ENCODE peak calls at places on chromosomes 7 and 10, in four cellular contexts. Y, N, X and Z are unnamed samples.

GRCh38 chr10:11783558-11783865 is 39.6 kb upstream of the PROSER2 start:
- DNase-seq in Y (no peak), N (no peak), X (no peak), Z (no peak)

GRCh38 chr7:95828824-95829428 is 56.6 kb downstream of the DYNC1I1 start:
- DNase-seq in Y (no peak), N (peak; percentile 33), X (no peak), Z (no peak)

GRCh38 chr10:21614000-21614399 is 80.0 kb downstream of the MLLT10 start:
- DNase-seq in Y (no peak), N (no peak), X (no peak), Z (no peak)

GRCh38 chr7:24024276-24024675 is 259.7 kb upstream of the NPY start:
- DNase-seq in Y (no peak), N (no peak), X (no peak), Z (no peak)

GRCh38 chr10:111129348-111129747 is 52.5 kb downstream of the ADRA2A start:
- DNase-seq in Y (no peak), N (no peak), X (no peak), Z (no peak)

GRCh38 chr7:130275826-130276291 is 9.2 kb downstream of the CPA2 start:
- DNase-seq in Y (no peak), N (no peak), X (no peak), Z (no peak)

GRCh38 chr10:3936422-3937040 is 151.5 kb upstream of the KLF6 start:
- DNase-seq in Y (no peak), N (no peak), X (no peak), Z (no peak)

GRCh38 chr7:30929686-30930085 is 18.0 kb downstream of the AQP1 start:
- DNase-seq in Y (peak; percentile 9), N (no peak), X (no peak), Z (no peak)

GRCh38 chr7:54841772-54842707 is 83.0 kb upstream of the SEC61G start:
- DNase-seq in Y (peak; percentile 42), N (peak; percentile 40), X (peak; percentile 54), Z (peak; percentile 52)

GRCh38 chr10:61760943-61761824 is 98.5 kb downstream of the CABCOCO1 start:
- DNase-seq in Y (no peak), N (no peak), X (peak; percentile 60), Z (peak; percentile 68)

GRCh38 chr10:97640868-97641811 is 669 bp downstream of the PI4K2A start:
- DNase-seq in Y (peak; percentile 31), N (peak; percentile 70), X (peak; percentile 25), Z (no peak)

GRCh38 chr7:5630670-5631069 is 150.8 kb downstream of the RNF216 start:
- DNase-seq in Y (no peak), N (no peak), X (no peak), Z (no peak)

GRCh38 chr7:141439776-141440175 is 111.4 kb upstream of the AGK start:
- DNase-seq in Y (no peak), N (no peak), X (no peak), Z (no peak)

GRCh38 chr7:21293771-21294170 is 134.1 kb upstream of the SP4 start:
- DNase-seq in Y (no peak), N (peak; percentile 29), X (no peak), Z (no peak)

GRCh38 chr10:124497196-124497990 is 35.8 kb downstream of the LHPP start:
- DNase-seq in Y (no peak), N (no peak), X (no peak), Z (no peak)

GRCh38 chr7:23261843-23262452 is 15.4 kb downstream of the GPNMB start:
- DNase-seq in Y (peak; percentile 57), N (peak; percentile 72), X (peak; percentile 54), Z (no peak)

GRCh38 chr10:68560916-68561691 is 967 bp downstream of the TET1 start:
- DNase-seq in Y (peak; percentile 11), N (peak; percentile 70), X (no peak), Z (no peak)

GRCh38 chr10:88379575-88379974 is 203.5 kb downstream of the RNLS start:
- DNase-seq in Y (no peak), N (no peak), X (peak; percentile 76), Z (no peak)

GRCh38 chr7:143322646-143323343 is 6.9 kb downstream of the CLCN1 start:
- DNase-seq in Y (no peak), N (no peak), X (no peak), Z (no peak)

GRCh38 chr10:19847321-19847720 is 31.1 kb downstream of the PLXDC2 start:
- DNase-seq in Y (no peak), N (peak; percentile 49), X (peak; percentile 42), Z (no peak)

GRCh38 chr10:33238643-33239042 is 95.8 kb downstream of the NRP1 start:
- DNase-seq in Y (no peak), N (no peak), X (peak; percentile 81), Z (no peak)

GRCh38 chr7:155007947-155008346 is 5.0 kb upstream of the PAXIP1 start:
- DNase-seq in Y (no peak), N (peak; percentile 84), X (no peak), Z (no peak)

GRCh38 chr7:100400656-100401055 is 27.4 kb downstream of the PILRA start:
- DNase-seq in Y (no peak), N (peak; percentile 65), X (no peak), Z (no peak)

GRCh38 chr7:100400041-100400440 is 26.8 kb downstream of the PILRA start:
- DNase-seq in Y (no peak), N (no peak), X (no peak), Z (no peak)

GRCh38 chr7:100401811-100402210 is 26.7 kb downstream of the ZCWPW1 start:
- DNase-seq in Y (no peak), N (no peak), X (no peak), Z (no peak)

GRCh38 chr7:100398239-100398638 is 25.0 kb downstream of the PILRA start:
- DNase-seq in Y (no peak), N (no peak), X (no peak), Z (no peak)

DNA sequence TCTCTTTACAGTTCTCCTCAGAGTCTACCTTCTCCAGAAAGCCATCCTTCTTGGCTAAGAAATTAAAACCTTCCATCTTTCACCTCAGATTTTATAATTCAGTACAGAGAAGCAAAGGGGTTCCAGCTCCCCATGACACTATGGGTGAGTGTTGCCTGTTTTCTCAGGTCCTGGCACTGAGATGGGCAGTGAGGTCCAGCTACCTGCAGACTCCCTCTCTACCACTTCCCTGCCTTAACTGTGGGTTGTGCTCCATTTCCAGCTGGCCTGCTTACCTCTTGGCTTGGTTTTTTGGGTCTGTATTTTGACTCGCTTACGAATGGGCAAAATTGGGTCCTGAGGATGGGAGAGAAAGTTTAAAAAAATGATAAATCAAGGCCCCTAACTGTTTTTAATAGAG is 26.3 kb downstream of the ZCWPW1 start:
- DNase-seq in Y (no peak), N (no peak), X (no peak), Z (no peak)
- H3K27me3 ChIP-seq in Y (no peaks in the 10 kb centered on the region), N (no peaks in the 10 kb centered on the region), X (peaks cover 6% of the 10 kb centered on the region), Z (peaks cover 4% of the 10 kb centered on the region)

GRCh38 chr10:54797636-54798395 is 3.2 kb downstream of the PCDH15 start:
- DNase-seq in Y (no peak), N (no peak), X (no peak), Z (no peak)

GRCh38 chr10:54799491-54799890 is 1.5 kb downstream of the PCDH15 start:
- DNase-seq in Y (no peak), N (no peak), X (no peak), Z (no peak)

GRCh38 chr10:54796876-54797275 is 4.2 kb downstream of the PCDH15 start:
- DNase-seq in Y (no peak), N (no peak), X (no peak), Z (no peak)

GRCh38 chr10:54800677-54801480 is at the start of gene PCDH15:
- DNase-seq in Y (peak; percentile 12), N (peak; percentile 86), X (no peak), Z (no peak)
- H3K4me3 ChIP-seq in Y (no peak within 1 kb of the TSS), N (no peak within 1 kb of the TSS), X (no peak within 1 kb of the TSS), Z (no peak within 1 kb of the TSS)

DNA sequence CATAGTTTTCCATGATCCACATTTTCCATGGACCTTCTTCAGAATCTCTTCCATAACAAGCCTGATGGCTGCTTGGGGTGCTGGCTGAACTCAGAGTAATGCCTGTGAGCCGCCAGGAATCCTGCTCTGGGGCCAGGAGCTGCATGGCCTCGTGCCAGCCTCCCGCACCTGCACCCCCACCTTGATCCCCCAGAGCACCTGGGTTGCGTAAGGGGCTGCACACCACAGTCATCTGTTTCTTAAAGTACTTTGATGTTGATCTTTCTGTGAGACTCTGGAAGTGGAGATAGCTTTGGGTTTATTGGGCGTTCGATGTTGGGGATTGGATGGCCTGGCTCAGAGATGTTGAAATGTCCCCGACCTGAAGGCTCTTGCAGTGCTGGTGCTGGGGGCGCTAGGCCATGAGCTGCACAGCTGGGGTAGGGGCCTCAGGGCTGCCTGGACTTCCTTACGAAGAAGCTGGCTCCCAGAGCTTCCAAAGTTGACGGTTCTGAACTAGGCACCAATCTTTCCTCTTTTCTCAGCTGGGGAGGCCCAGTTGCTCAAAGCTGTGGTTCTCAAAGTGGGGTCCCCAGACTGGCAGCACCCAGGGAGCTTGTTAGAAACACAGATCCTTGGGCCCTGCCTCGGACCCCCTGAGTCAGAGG is 534.0 kb downstream of the DNAJB6 start:
- DNase-seq in Y (no peak), N (no peak), X (no peak), Z (no peak)
- H3K27me3 ChIP-seq in Y (no peaks in the 10 kb centered on the region), N (no peaks in the 10 kb centered on the region), X (no peaks in the 10 kb centered on the region), Z (no peaks in the 10 kb centered on the region)

DNA sequence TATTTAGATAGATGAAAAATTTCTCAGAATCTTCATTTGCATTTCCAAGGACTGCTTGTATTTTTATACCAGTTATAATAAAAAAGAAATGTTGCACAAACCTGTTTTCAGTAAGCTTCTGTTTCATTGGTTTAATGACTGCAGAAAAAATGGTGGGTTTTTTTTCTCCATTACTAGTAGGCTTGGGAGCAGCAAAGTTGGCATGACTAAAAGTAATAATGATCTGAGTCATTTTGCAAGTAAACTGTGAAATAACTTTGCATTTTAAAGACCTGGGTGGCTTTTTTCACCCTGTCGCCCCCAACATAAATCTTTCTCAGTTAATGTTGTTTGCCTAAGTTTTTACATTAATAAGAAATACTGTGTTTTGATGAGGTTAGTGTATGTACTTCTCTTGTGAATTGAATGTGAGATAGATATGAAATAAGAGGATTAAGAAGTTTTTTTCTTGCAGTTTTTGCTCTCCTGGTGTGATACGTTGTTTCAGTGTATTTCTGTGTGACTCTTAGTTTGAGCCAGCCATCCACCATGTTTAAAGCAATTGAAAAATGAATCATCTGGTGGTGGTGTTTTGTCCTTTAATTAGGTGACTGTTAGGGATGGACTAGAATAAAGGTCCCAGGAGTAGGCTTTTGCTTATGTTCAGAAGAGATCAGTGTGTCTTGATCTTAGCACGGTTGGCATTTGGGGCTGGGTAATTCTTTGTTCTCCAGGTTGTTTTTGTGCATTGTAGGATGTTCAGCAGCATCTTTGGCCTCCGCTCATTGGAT is 1.8 kb downstream of the GNAI1 start:
- DNase-seq in Y (no peak), N (no peak), X (no peak), Z (no peak)
- H3K4me3 ChIP-seq in Y (peak overlapping the region; percentile 10), N (peak overlapping the region; percentile 21), X (peak overlapping the region; percentile 74), Z (peak overlapping the region; percentile 95)

DNA sequence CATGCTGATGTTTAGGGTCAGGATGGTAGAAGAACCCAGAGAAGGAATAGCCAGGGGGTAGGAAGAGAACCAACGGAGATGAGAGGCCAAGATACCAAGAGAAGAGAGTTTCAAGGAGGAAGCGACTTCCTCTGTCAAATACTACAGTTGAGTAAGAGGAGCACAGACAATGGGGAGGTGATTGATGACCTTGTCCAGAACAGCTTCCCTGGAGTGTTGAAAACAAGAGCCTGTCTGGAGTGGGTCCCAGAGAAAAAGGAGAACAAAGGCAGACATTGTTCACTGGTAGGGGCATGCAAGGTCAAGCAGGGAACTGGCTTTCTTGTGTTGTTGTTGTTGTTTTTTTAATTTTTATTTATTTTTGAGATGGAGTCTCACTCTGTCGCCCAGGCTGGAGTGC is 9.6 kb upstream of the TRIM56 start:
- DNase-seq in Y (no peak), N (peak; percentile 27), X (no peak), Z (no peak)
- H3K27me3 ChIP-seq in Y (no peaks in the 10 kb centered on the region), N (no peaks in the 10 kb centered on the region), X (no peaks in the 10 kb centered on the region), Z (peaks cover 1% of the 10 kb centered on the region)

GRCh38 chr10:50604049-50604640 is 19.6 kb downstream of the SGMS1 start:
- DNase-seq in Y (no peak), N (no peak), X (no peak), Z (no peak)
- H3K4me3 ChIP-seq in Y (no peak overlapping the region), N (no peak overlapping the region), X (no peak overlapping the region), Z (no peak overlapping the region)